ENCODE peak calls at places on chromosomes 16 and 17, in nine cellular contexts. M is tibial nerve; F is left ventricle myocardium inferior; Q is left lung; L is CD8-positive, alpha-beta T cell; P is K562; D is mesenchymal stem cell; S is adrenal gland; O is heart left ventricle. H is an unnamed sample. For H3K27me3 and H3K36me3, the result is how much of the 10 kb centered on the place peaks cover.

GRCh38 chr17:41967141-41967920 is 736 bp downstream of the CNP start:
- DNase-seq in O (no peak), D (no peak), M (peak), L (peak), S (peak), P (peak), Q (peak), F (peak), H (peak)

GRCh38 chr17:17722081-17722905 is 41.0 kb downstream of the RAI1 start:
- DNase-seq in O (no peak), L (no peak), M (no peak), F (no peak), Q (no peak), S (no peak), P (no peak), D (peak), H (no peak)

GRCh38 chr16:67087803-67088202 is 21.9 kb upstream of the PHAF1 start:
- DNase-seq in P (no peak), M (no peak), F (no peak), O (no peak), D (no peak), S (no peak), L (no peak), Q (no peak), H (no peak)

GRCh38 chr16:84406006-84406963 is 37.9 kb downstream of the ATP2C2 start:
- DNase-seq in O (no peak), F (no peak), M (no peak), S (no peak), Q (no peak), L (no peak), P (peak), D (no peak), H (no peak)

GRCh38 chr17:36534117-36534880 is at the start of gene MYO19:
- DNase-seq in P (peak), L (peak), M (peak), S (peak), F (peak), O (peak), D (peak), Q (peak), H (peak)

GRCh38 chr16:70569752-70570151 is 46.1 kb downstream of the SF3B3 start:
- DNase-seq in O (no peak), L (no peak), P (no peak), Q (no peak), D (no peak), S (no peak), F (no peak), M (no peak), H (no peak)

GRCh38 chr16:55542459-55543082 is 23.9 kb upstream of the CAPNS2 start:
- DNase-seq in D (peak), S (no peak), Q (no peak), P (no peak), O (no peak), F (no peak), M (peak), L (no peak), H (no peak)

GRCh38 chr17:77354721-77355455 is 214.1 kb downstream of the SEC14L1 start:
- DNase-seq in M (no peak), P (no peak), L (no peak), S (peak), Q (no peak), O (peak), D (peak), F (peak), H (no peak)

GRCh38 chr16:75787421-75787820 is 61.1 kb upstream of the CPHXL start:
- DNase-seq in S (no peak), O (no peak), M (no peak), Q (no peak), D (no peak), F (no peak), P (no peak), L (no peak), H (no peak)

GRCh38 chr16:9256196-9256595 is 164.8 kb downstream of the HAPSTR1 start:
- DNase-seq in S (no peak), P (peak), Q (no peak), O (no peak), D (no peak), M (no peak), F (peak), L (no peak), H (peak)

GRCh38 chr16:69112285-69113129 is 7.1 kb downstream of the HAS3 start:
- DNase-seq in L (peak), S (peak), O (peak), M (peak), Q (peak), P (peak), D (peak), F (peak), H (peak)

DNA sequence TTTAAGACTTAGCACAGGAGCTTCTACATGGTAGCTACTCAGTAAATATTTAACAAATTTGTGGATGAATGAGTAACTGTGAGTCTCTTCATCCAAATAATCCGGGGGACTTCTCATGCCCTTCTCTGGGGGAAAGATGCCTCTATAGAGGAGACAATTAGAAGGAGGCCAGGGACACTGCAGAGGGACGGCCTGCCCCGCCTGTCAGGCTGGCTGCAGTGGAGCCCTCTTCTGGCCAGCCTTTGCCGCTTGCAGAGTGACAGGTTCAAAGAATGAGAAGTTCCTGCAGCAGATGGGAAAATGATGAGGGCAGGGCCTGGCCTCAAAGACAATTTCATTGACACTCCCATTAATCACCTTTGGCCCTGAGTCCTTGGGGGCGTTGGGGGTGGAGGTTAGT is 339.1 kb downstream of the MAF start:
- DNase-seq in Q (peak), L (no peak), O (peak), D (peak), P (peak), S (no peak), M (no peak), F (peak), H (peak)
- H3K27me3 ChIP-seq in Q (under half), L (under half), O (under half), D (under half), P (under half), S (under half), M (under half), F (under half), H (under half)

DNA sequence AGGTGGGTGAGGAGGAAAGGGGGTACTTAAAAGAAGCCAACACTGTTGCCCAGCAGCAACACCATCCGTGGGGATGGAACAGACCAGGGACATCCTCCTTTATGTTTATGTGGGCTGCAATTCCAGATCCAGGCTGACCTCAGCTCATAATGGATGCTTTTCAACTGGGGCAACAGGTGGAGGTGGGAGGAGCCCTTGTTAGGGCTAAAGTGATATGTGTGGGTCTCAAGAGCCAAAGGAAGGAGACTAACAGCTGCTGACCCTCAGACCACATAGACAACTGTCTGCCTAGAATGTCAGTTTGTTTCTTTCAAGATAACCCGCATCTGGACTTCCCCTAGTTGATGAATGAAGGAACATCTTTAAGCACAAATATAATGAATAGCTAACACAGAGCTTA is 2.0 kb upstream of the INPP5K start:
- DNase-seq in D (no peak), P (no peak), O (no peak), M (no peak), S (no peak), L (no peak), F (no peak), Q (no peak), H (no peak)
- H3K36me3 ChIP-seq in D (under half), P (under half), O (under half), M (under half), S (under half), L (under half), F (under half), Q (half or more), H (under half)

DNA sequence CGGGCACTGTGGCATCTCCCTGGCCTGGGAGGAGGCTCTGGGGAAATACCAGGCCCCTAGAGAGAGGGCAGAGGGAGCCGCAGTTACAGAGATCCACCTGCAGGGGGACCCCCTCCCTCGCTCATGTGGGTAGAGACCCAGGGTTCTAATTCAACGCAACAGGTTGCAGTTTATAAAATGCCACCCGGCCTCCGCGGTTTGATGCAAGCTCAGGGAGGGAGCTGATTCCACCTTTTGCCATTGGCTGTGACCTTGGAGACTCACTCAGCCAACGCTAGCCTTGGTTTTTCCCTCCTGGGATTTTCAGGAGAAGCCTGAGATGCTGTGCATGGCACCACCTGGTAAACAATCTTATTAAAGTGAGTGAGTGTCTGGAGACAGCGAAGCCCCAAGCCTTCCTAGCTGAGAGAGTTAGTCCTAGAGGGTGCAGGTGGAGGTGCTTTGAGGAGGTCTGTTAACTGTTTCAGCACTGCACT is 12.1 kb downstream of the TTLL6 start:
- DNase-seq in F (peak), S (peak), Q (peak), D (peak), P (peak), O (peak), M (peak), L (peak), H (peak)
- H3K27me3 ChIP-seq in F (under half), S (under half), Q (under half), D (under half), P (under half), O (under half), M (under half), L (under half), H (under half)

DNA sequence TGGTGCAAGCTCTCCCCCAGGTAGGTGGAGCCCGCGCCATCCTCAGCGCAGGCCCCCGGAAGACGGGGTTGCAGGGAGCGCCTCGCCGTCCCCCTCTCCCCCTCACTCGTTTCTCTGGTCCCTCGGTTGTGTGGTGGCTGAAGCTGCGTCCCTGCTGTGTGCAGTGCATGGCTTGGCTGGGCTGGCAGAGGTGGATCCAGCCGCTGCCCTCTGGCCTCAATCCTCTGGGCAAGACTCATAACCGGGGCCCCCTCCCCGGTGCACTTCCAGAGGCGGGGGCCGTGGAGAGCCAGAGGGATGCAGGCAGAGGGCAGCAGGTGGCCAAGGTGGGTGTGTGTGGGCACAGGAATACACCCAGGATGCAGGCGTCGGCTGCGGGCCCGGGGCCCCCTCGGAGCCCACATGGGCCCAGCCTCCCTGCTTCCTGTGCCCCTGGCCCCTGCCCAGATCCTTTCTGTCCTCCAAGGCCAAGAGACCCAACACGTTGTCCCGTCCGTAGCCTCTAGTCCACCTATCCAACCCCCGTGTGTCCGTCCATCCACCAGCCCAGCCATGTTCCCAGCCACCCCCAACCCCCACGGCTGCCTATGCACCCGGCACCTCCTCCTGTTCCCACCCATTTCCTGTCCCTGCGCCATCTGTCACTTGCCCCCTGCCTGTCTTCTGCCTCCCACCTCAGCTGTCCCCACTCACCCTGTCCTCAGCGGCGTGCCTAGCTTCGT is 9.3 kb downstream of the TPSG1 start:
- DNase-seq in Q (no peak), D (no peak), F (no peak), P (no peak), S (no peak), O (no peak), M (no peak), L (no peak), H (no peak)
- H3K36me3 ChIP-seq in Q (under half), D (under half), F (under half), P (under half), S (under half), O (under half), M (under half), L (under half), H (under half)

GRCh38 chr16:1289480-1289872 is 20.0 kb upstream of the UBE2I start:
- DNase-seq in P (no peak), L (no peak), S (no peak), M (no peak), D (no peak), O (no peak), Q (no peak), F (no peak), H (no peak)
- H3K27me3 ChIP-seq in P (under half), L (under half), S (under half), M (under half), D (half or more), O (under half), Q (under half), F (half or more), H (half or more)

GRCh38 chr17:81444610-81445339 is 49.5 kb downstream of the BAHCC1 start:
- DNase-seq in L (no peak), O (no peak), Q (no peak), M (no peak), D (no peak), F (no peak), S (no peak), P (no peak), H (no peak)
- H3K36me3 ChIP-seq in L (under half), O (under half), Q (under half), M (under half), D (half or more), F (under half), S (under half), P (under half), H (under half)

GRCh38 chr16:86575754-86576557 is 2.4 kb upstream of the FOXL1 start:
- DNase-seq in D (peak), S (peak), L (no peak), Q (peak), M (peak), O (peak), F (peak), P (peak), H (peak)

GRCh38 chr16:86573215-86573614 is 5.1 kb upstream of the FOXL1 start:
- DNase-seq in F (no peak), M (no peak), Q (peak), P (no peak), L (no peak), S (no peak), D (no peak), O (no peak), H (no peak)

GRCh38 chr16:86575095-86575685 is 3.2 kb upstream of the FOXL1 start:
- DNase-seq in P (no peak), L (no peak), F (no peak), D (no peak), O (no peak), M (no peak), Q (no peak), S (no peak), H (no peak)

GRCh38 chr16:86573646-86574508 is 4.5 kb upstream of the FOXL1 start:
- DNase-seq in Q (peak), P (no peak), S (no peak), L (no peak), O (no peak), D (no peak), M (no peak), F (no peak), H (no peak)

GRCh38 chr16:86574646-86575045 is 3.7 kb upstream of the FOXL1 start:
- DNase-seq in D (no peak), L (no peak), S (no peak), O (no peak), P (no peak), F (no peak), M (no peak), Q (peak), H (no peak)
- H3K27me3 ChIP-seq in D (under half), L (under half), S (half or more), O (under half), P (under half), F (half or more), M (under half), Q (under half), H (under half)